ENCODE peak calls at places on chromosomes 2 and 18, in ten cellular contexts. One of them, this sample, is unnamed.

GRCh38 chr2:179263460-179264237 is 983 bp downstream of the SESTD1 start:
- DNase-seq in NCI-H1694 treated with DMSO at 0.1 percent for 48 hours: peak; percentile 31
- DNase-seq in kidney tubule cell: peak; percentile 55
- DNase-seq in activated CD4-positive, alpha-beta T cell treated with anti-CD3 and anti-CD28 coated beads, Interleukin-2, amount 50 U/mL, for 48 hours: peak; percentile 35
- DNase-seq in OCI-LY7: peak; percentile 19
- DNase-seq in mesenchymal stem cell: peak; percentile 69
- DNase-seq in mucosa of descending colon: peak; percentile 71
- DNase-seq in left cardiac atrium: peak; percentile 56
- DNase-seq in stimulated activated CD8-positive, alpha-beta memory T cell treated with anti-CD3 and anti-CD28 coated beads, Interleukin-7, amount 100 ng/mL, for 1 hour: no peak
- DNase-seq in left ventricle myocardium superior: peak; percentile 67
- DNase-seq in this sample: peak; percentile 41

GRCh38 chr2:128644745-128645256 is 326.1 kb upstream of the HS6ST1 start:
- DNase-seq in stimulated activated CD8-positive, alpha-beta memory T cell treated with anti-CD3 and anti-CD28 coated beads, Interleukin-7, amount 100 ng/mL, for 1 hour: no peak
- DNase-seq in mesenchymal stem cell: peak; percentile 4
- DNase-seq in activated CD4-positive, alpha-beta T cell treated with anti-CD3 and anti-CD28 coated beads, Interleukin-2, amount 50 U/mL, for 48 hours: no peak
- DNase-seq in left ventricle myocardium superior: no peak
- DNase-seq in NCI-H1694 treated with DMSO at 0.1 percent for 48 hours: no peak
- DNase-seq in kidney tubule cell: no peak
- DNase-seq in left cardiac atrium: no peak
- DNase-seq in OCI-LY7: no peak
- DNase-seq in mucosa of descending colon: peak; percentile 1
- DNase-seq in this sample: no peak

GRCh38 chr2:164496421-164496820 is 124.9 kb downstream of the GRB14 start:
- DNase-seq in stimulated activated CD8-positive, alpha-beta memory T cell treated with anti-CD3 and anti-CD28 coated beads, Interleukin-7, amount 100 ng/mL, for 1 hour: no peak
- DNase-seq in left ventricle myocardium superior: no peak
- DNase-seq in left cardiac atrium: no peak
- DNase-seq in mucosa of descending colon: no peak
- DNase-seq in mesenchymal stem cell: no peak
- DNase-seq in OCI-LY7: no peak
- DNase-seq in NCI-H1694 treated with DMSO at 0.1 percent for 48 hours: no peak
- DNase-seq in kidney tubule cell: no peak
- DNase-seq in activated CD4-positive, alpha-beta T cell treated with anti-CD3 and anti-CD28 coated beads, Interleukin-2, amount 50 U/mL, for 48 hours: no peak
- DNase-seq in this sample: no peak

GRCh38 chr2:128774320-128775063 is 455.8 kb upstream of the HS6ST1 start:
- DNase-seq in stimulated activated CD8-positive, alpha-beta memory T cell treated with anti-CD3 and anti-CD28 coated beads, Interleukin-7, amount 100 ng/mL, for 1 hour: no peak
- DNase-seq in OCI-LY7: no peak
- DNase-seq in NCI-H1694 treated with DMSO at 0.1 percent for 48 hours: no peak
- DNase-seq in activated CD4-positive, alpha-beta T cell treated with anti-CD3 and anti-CD28 coated beads, Interleukin-2, amount 50 U/mL, for 48 hours: no peak
- DNase-seq in kidney tubule cell: no peak
- DNase-seq in mucosa of descending colon: no peak
- DNase-seq in left ventricle myocardium superior: no peak
- DNase-seq in left cardiac atrium: no peak
- DNase-seq in mesenchymal stem cell: no peak
- DNase-seq in this sample: no peak

GRCh38 chr18:47050468-47050867 is 15.0 kb upstream of the ELOA2 start:
- DNase-seq in mesenchymal stem cell: peak; percentile 63
- DNase-seq in NCI-H1694 treated with DMSO at 0.1 percent for 48 hours: no peak
- DNase-seq in stimulated activated CD8-positive, alpha-beta memory T cell treated with anti-CD3 and anti-CD28 coated beads, Interleukin-7, amount 100 ng/mL, for 1 hour: no peak
- DNase-seq in kidney tubule cell: peak; percentile 51
- DNase-seq in left ventricle myocardium superior: no peak
- DNase-seq in mucosa of descending colon: no peak
- DNase-seq in left cardiac atrium: no peak
- DNase-seq in activated CD4-positive, alpha-beta T cell treated with anti-CD3 and anti-CD28 coated beads, Interleukin-2, amount 50 U/mL, for 48 hours: no peak
- DNase-seq in OCI-LY7: peak; percentile 21
- DNase-seq in this sample: peak; percentile 15

GRCh38 chr18:3671181-3671580 is 221.2 kb downstream of the TGIF1 start:
- DNase-seq in stimulated activated CD8-positive, alpha-beta memory T cell treated with anti-CD3 and anti-CD28 coated beads, Interleukin-7, amount 100 ng/mL, for 1 hour: no peak
- DNase-seq in NCI-H1694 treated with DMSO at 0.1 percent for 48 hours: no peak
- DNase-seq in mesenchymal stem cell: peak; percentile 30
- DNase-seq in mucosa of descending colon: peak; percentile 60
- DNase-seq in left cardiac atrium: no peak
- DNase-seq in left ventricle myocardium superior: no peak
- DNase-seq in kidney tubule cell: peak; percentile 44
- DNase-seq in OCI-LY7: no peak
- DNase-seq in activated CD4-positive, alpha-beta T cell treated with anti-CD3 and anti-CD28 coated beads, Interleukin-2, amount 50 U/mL, for 48 hours: no peak
- DNase-seq in this sample: no peak

GRCh38 chr2:112254466-112255240 is at the start of gene ZC3H8:
- DNase-seq in kidney tubule cell: peak; percentile 93
- DNase-seq in activated CD4-positive, alpha-beta T cell treated with anti-CD3 and anti-CD28 coated beads, Interleukin-2, amount 50 U/mL, for 48 hours: peak; percentile 97
- DNase-seq in left cardiac atrium: peak; percentile 96
- DNase-seq in mesenchymal stem cell: peak; percentile 86
- DNase-seq in mucosa of descending colon: peak; percentile 98
- DNase-seq in left ventricle myocardium superior: peak; percentile 98
- DNase-seq in OCI-LY7: peak; percentile 93
- DNase-seq in NCI-H1694 treated with DMSO at 0.1 percent for 48 hours: peak; percentile 87
- DNase-seq in stimulated activated CD8-positive, alpha-beta memory T cell treated with anti-CD3 and anti-CD28 coated beads, Interleukin-7, amount 100 ng/mL, for 1 hour: peak; percentile 93
- DNase-seq in this sample: peak; percentile 99

GRCh38 chr2:138767101-138767500 is 13.1 kb downstream of the NXPH2 start:
- DNase-seq in mucosa of descending colon: no peak
- DNase-seq in NCI-H1694 treated with DMSO at 0.1 percent for 48 hours: no peak
- DNase-seq in mesenchymal stem cell: no peak
- DNase-seq in OCI-LY7: no peak
- DNase-seq in left ventricle myocardium superior: no peak
- DNase-seq in activated CD4-positive, alpha-beta T cell treated with anti-CD3 and anti-CD28 coated beads, Interleukin-2, amount 50 U/mL, for 48 hours: no peak
- DNase-seq in left cardiac atrium: no peak
- DNase-seq in stimulated activated CD8-positive, alpha-beta memory T cell treated with anti-CD3 and anti-CD28 coated beads, Interleukin-7, amount 100 ng/mL, for 1 hour: no peak
- DNase-seq in kidney tubule cell: peak; percentile 40
- DNase-seq in this sample: no peak

GRCh38 chr2:181955010-181955409 is 30.6 kb upstream of the PPP1R1C start:
- DNase-seq in OCI-LY7: no peak
- DNase-seq in NCI-H1694 treated with DMSO at 0.1 percent for 48 hours: no peak
- DNase-seq in left ventricle myocardium superior: no peak
- DNase-seq in left cardiac atrium: no peak
- DNase-seq in mucosa of descending colon: no peak
- DNase-seq in stimulated activated CD8-positive, alpha-beta memory T cell treated with anti-CD3 and anti-CD28 coated beads, Interleukin-7, amount 100 ng/mL, for 1 hour: no peak
- DNase-seq in activated CD4-positive, alpha-beta T cell treated with anti-CD3 and anti-CD28 coated beads, Interleukin-2, amount 50 U/mL, for 48 hours: no peak
- DNase-seq in kidney tubule cell: peak; percentile 61
- DNase-seq in mesenchymal stem cell: peak; percentile 57
- DNase-seq in this sample: no peak

GRCh38 chr18:27803957-27804356 is 373.0 kb downstream of the CDH2 start:
- DNase-seq in left cardiac atrium: no peak
- DNase-seq in mucosa of descending colon: no peak
- DNase-seq in activated CD4-positive, alpha-beta T cell treated with anti-CD3 and anti-CD28 coated beads, Interleukin-2, amount 50 U/mL, for 48 hours: no peak
- DNase-seq in mesenchymal stem cell: no peak
- DNase-seq in stimulated activated CD8-positive, alpha-beta memory T cell treated with anti-CD3 and anti-CD28 coated beads, Interleukin-7, amount 100 ng/mL, for 1 hour: no peak
- DNase-seq in OCI-LY7: no peak
- DNase-seq in NCI-H1694 treated with DMSO at 0.1 percent for 48 hours: no peak
- DNase-seq in left ventricle myocardium superior: no peak
- DNase-seq in kidney tubule cell: no peak
- DNase-seq in this sample: no peak

GRCh38 chr2:40535891-40536290 is 84.0 kb upstream of the SLC8A1 start:
- DNase-seq in left ventricle myocardium superior: no peak
- DNase-seq in kidney tubule cell: no peak
- DNase-seq in mucosa of descending colon: no peak
- DNase-seq in activated CD4-positive, alpha-beta T cell treated with anti-CD3 and anti-CD28 coated beads, Interleukin-2, amount 50 U/mL, for 48 hours: no peak
- DNase-seq in NCI-H1694 treated with DMSO at 0.1 percent for 48 hours: no peak
- DNase-seq in left cardiac atrium: no peak
- DNase-seq in mesenchymal stem cell: no peak
- DNase-seq in OCI-LY7: no peak
- DNase-seq in stimulated activated CD8-positive, alpha-beta memory T cell treated with anti-CD3 and anti-CD28 coated beads, Interleukin-7, amount 100 ng/mL, for 1 hour: no peak
- DNase-seq in this sample: no peak

GRCh38 chr18:14970027-14970426 is 222.1 kb downstream of the ANKRD30B start:
- DNase-seq in mesenchymal stem cell: no peak
- DNase-seq in activated CD4-positive, alpha-beta T cell treated with anti-CD3 and anti-CD28 coated beads, Interleukin-2, amount 50 U/mL, for 48 hours: no peak
- DNase-seq in kidney tubule cell: peak; percentile 65
- DNase-seq in NCI-H1694 treated with DMSO at 0.1 percent for 48 hours: no peak
- DNase-seq in left cardiac atrium: no peak
- DNase-seq in stimulated activated CD8-positive, alpha-beta memory T cell treated with anti-CD3 and anti-CD28 coated beads, Interleukin-7, amount 100 ng/mL, for 1 hour: no peak
- DNase-seq in OCI-LY7: no peak
- DNase-seq in mucosa of descending colon: no peak
- DNase-seq in left ventricle myocardium superior: no peak
- DNase-seq in this sample: no peak

GRCh38 chr2:105403785-105404698 is 5.2 kb upstream of the FHL2 start:
- DNase-seq in left cardiac atrium: no peak
- DNase-seq in OCI-LY7: no peak
- DNase-seq in mesenchymal stem cell: peak; percentile 88
- DNase-seq in mucosa of descending colon: peak; percentile 65
- DNase-seq in kidney tubule cell: peak; percentile 100
- DNase-seq in activated CD4-positive, alpha-beta T cell treated with anti-CD3 and anti-CD28 coated beads, Interleukin-2, amount 50 U/mL, for 48 hours: no peak
- DNase-seq in NCI-H1694 treated with DMSO at 0.1 percent for 48 hours: no peak
- DNase-seq in left ventricle myocardium superior: no peak
- DNase-seq in stimulated activated CD8-positive, alpha-beta memory T cell treated with anti-CD3 and anti-CD28 coated beads, Interleukin-7, amount 100 ng/mL, for 1 hour: no peak
- DNase-seq in this sample: no peak

GRCh38 chr2:166373951-166374350 is 1.8 kb downstream of the SCN9A start:
- DNase-seq in stimulated activated CD8-positive, alpha-beta memory T cell treated with anti-CD3 and anti-CD28 coated beads, Interleukin-7, amount 100 ng/mL, for 1 hour: no peak
- DNase-seq in mucosa of descending colon: no peak
- DNase-seq in left cardiac atrium: no peak
- DNase-seq in left ventricle myocardium superior: no peak
- DNase-seq in OCI-LY7: no peak
- DNase-seq in NCI-H1694 treated with DMSO at 0.1 percent for 48 hours: no peak
- DNase-seq in kidney tubule cell: peak; percentile 82
- DNase-seq in mesenchymal stem cell: peak; percentile 41
- DNase-seq in activated CD4-positive, alpha-beta T cell treated with anti-CD3 and anti-CD28 coated beads, Interleukin-2, amount 50 U/mL, for 48 hours: peak; percentile 4
- DNase-seq in this sample: peak; percentile 42

GRCh38 chr18:3180325-3180724 is 39.4 kb downstream of the MYOM1 start:
- DNase-seq in stimulated activated CD8-positive, alpha-beta memory T cell treated with anti-CD3 and anti-CD28 coated beads, Interleukin-7, amount 100 ng/mL, for 1 hour: no peak
- DNase-seq in left ventricle myocardium superior: no peak
- DNase-seq in mucosa of descending colon: no peak
- DNase-seq in mesenchymal stem cell: peak; percentile 31
- DNase-seq in activated CD4-positive, alpha-beta T cell treated with anti-CD3 and anti-CD28 coated beads, Interleukin-2, amount 50 U/mL, for 48 hours: no peak
- DNase-seq in left cardiac atrium: no peak
- DNase-seq in NCI-H1694 treated with DMSO at 0.1 percent for 48 hours: no peak
- DNase-seq in OCI-LY7: no peak
- DNase-seq in kidney tubule cell: no peak
- DNase-seq in this sample: no peak

GRCh38 chr2:236375973-236376476 is 111.8 kb upstream of the ASB18 start:
- DNase-seq in mesenchymal stem cell: no peak
- DNase-seq in left cardiac atrium: no peak
- DNase-seq in left ventricle myocardium superior: no peak
- DNase-seq in OCI-LY7: no peak
- DNase-seq in NCI-H1694 treated with DMSO at 0.1 percent for 48 hours: no peak
- DNase-seq in kidney tubule cell: no peak
- DNase-seq in stimulated activated CD8-positive, alpha-beta memory T cell treated with anti-CD3 and anti-CD28 coated beads, Interleukin-7, amount 100 ng/mL, for 1 hour: no peak
- DNase-seq in activated CD4-positive, alpha-beta T cell treated with anti-CD3 and anti-CD28 coated beads, Interleukin-2, amount 50 U/mL, for 48 hours: no peak
- DNase-seq in mucosa of descending colon: no peak
- DNase-seq in this sample: no peak

GRCh38 chr2:168350380-168350779 is 103.0 kb upstream of the STK39 start:
- DNase-seq in mucosa of descending colon: peak; percentile 44
- DNase-seq in left ventricle myocardium superior: no peak
- DNase-seq in OCI-LY7: no peak
- DNase-seq in left cardiac atrium: no peak
- DNase-seq in mesenchymal stem cell: no peak
- DNase-seq in kidney tubule cell: peak; percentile 41
- DNase-seq in activated CD4-positive, alpha-beta T cell treated with anti-CD3 and anti-CD28 coated beads, Interleukin-2, amount 50 U/mL, for 48 hours: no peak
- DNase-seq in stimulated activated CD8-positive, alpha-beta memory T cell treated with anti-CD3 and anti-CD28 coated beads, Interleukin-7, amount 100 ng/mL, for 1 hour: no peak
- DNase-seq in NCI-H1694 treated with DMSO at 0.1 percent for 48 hours: no peak
- DNase-seq in this sample: no peak

GRCh38 chr2:16242906-16243305 is 302.6 kb downstream of the MYCN start:
- DNase-seq in mesenchymal stem cell: no peak
- DNase-seq in OCI-LY7: no peak
- DNase-seq in kidney tubule cell: no peak
- DNase-seq in mucosa of descending colon: no peak
- DNase-seq in stimulated activated CD8-positive, alpha-beta memory T cell treated with anti-CD3 and anti-CD28 coated beads, Interleukin-7, amount 100 ng/mL, for 1 hour: no peak
- DNase-seq in activated CD4-positive, alpha-beta T cell treated with anti-CD3 and anti-CD28 coated beads, Interleukin-2, amount 50 U/mL, for 48 hours: no peak
- DNase-seq in NCI-H1694 treated with DMSO at 0.1 percent for 48 hours: no peak
- DNase-seq in left cardiac atrium: no peak
- DNase-seq in left ventricle myocardium superior: no peak
- DNase-seq in this sample: no peak

GRCh38 chr2:1739961-1740713 is 4.2 kb downstream of the PXDN start:
- DNase-seq in activated CD4-positive, alpha-beta T cell treated with anti-CD3 and anti-CD28 coated beads, Interleukin-2, amount 50 U/mL, for 48 hours: no peak
- DNase-seq in left ventricle myocardium superior: peak; percentile 19
- DNase-seq in left cardiac atrium: no peak
- DNase-seq in NCI-H1694 treated with DMSO at 0.1 percent for 48 hours: no peak
- DNase-seq in kidney tubule cell: peak; percentile 59
- DNase-seq in mesenchymal stem cell: peak; percentile 68
- DNase-seq in OCI-LY7: no peak
- DNase-seq in stimulated activated CD8-positive, alpha-beta memory T cell treated with anti-CD3 and anti-CD28 coated beads, Interleukin-7, amount 100 ng/mL, for 1 hour: no peak
- DNase-seq in mucosa of descending colon: no peak
- DNase-seq in this sample: no peak

GRCh38 chr2:241052677-241053360 is 49.3 kb downstream of the MTERF4 start:
- DNase-seq in OCI-LY7: no peak
- DNase-seq in kidney tubule cell: no peak
- DNase-seq in mucosa of descending colon: no peak
- DNase-seq in mesenchymal stem cell: no peak
- DNase-seq in stimulated activated CD8-positive, alpha-beta memory T cell treated with anti-CD3 and anti-CD28 coated beads, Interleukin-7, amount 100 ng/mL, for 1 hour: no peak
- DNase-seq in left cardiac atrium: no peak
- DNase-seq in activated CD4-positive, alpha-beta T cell treated with anti-CD3 and anti-CD28 coated beads, Interleukin-2, amount 50 U/mL, for 48 hours: no peak
- DNase-seq in NCI-H1694 treated with DMSO at 0.1 percent for 48 hours: no peak
- DNase-seq in left ventricle myocardium superior: no peak
- DNase-seq in this sample: no peak

GRCh38 chr2:24272161-24272802 is 88.1 kb downstream of the ITSN2 start:
- DNase-seq in mucosa of descending colon: no peak
- DNase-seq in NCI-H1694 treated with DMSO at 0.1 percent for 48 hours: no peak
- DNase-seq in OCI-LY7: no peak
- DNase-seq in left cardiac atrium: no peak
- DNase-seq in mesenchymal stem cell: peak; percentile 18
- DNase-seq in stimulated activated CD8-positive, alpha-beta memory T cell treated with anti-CD3 and anti-CD28 coated beads, Interleukin-7, amount 100 ng/mL, for 1 hour: no peak
- DNase-seq in left ventricle myocardium superior: no peak
- DNase-seq in kidney tubule cell: no peak
- DNase-seq in activated CD4-positive, alpha-beta T cell treated with anti-CD3 and anti-CD28 coated beads, Interleukin-2, amount 50 U/mL, for 48 hours: no peak
- DNase-seq in this sample: no peak

This sample was measured in HEK293T.